ENCODE peak calls at places on chromosomes 16 and 17, in four cellular contexts. S, P, U and G are unnamed samples.

GRCh38 chr16:82096641-82097040 is 61.6 kb downstream of the HSD17B2 start:
- DNase-seq in S (no peak), P (no peak), U (no peak), G (no peak)

GRCh38 chr16:8850279-8850885 is 18.4 kb downstream of the CARHSP1 start:
- DNase-seq in S (no peak), P (no peak), U (no peak), G (peak; percentile 19)

GRCh38 chr17:47316316-47316715 is 7.4 kb upstream of the EFCAB13 start:
- DNase-seq in S (no peak), P (no peak), U (no peak), G (no peak)

GRCh38 chr16:10037771-10038170 is 144.5 kb downstream of the GRIN2A start:
- DNase-seq in S (no peak), P (no peak), U (no peak), G (no peak)

GRCh38 chr17:80047176-80047575 is 10.7 kb downstream of the CCDC40 start:
- DNase-seq in S (no peak), P (no peak), U (no peak), G (no peak)

GRCh38 chr16:85328665-85329058 is 216.4 kb upstream of the CIBAR2 start:
- DNase-seq in S (no peak), P (peak; percentile 66), U (no peak), G (no peak)

GRCh38 chr16:70592106-70592571 is 54.2 kb upstream of the IL34 start:
- DNase-seq in S (no peak), P (no peak), U (no peak), G (no peak)

GRCh38 chr16:3131755-3132377 is 3.0 kb upstream of the ZNF213 start:
- DNase-seq in S (no peak), P (peak; percentile 66), U (peak; percentile 7), G (peak; percentile 5)

GRCh38 chr16:12083625-12084024 is 107.1 kb downstream of the SNX29 start:
- DNase-seq in S (no peak), P (no peak), U (no peak), G (no peak)

GRCh38 chr16:16045879-16046278 is 96.5 kb downstream of the ABCC1 start:
- DNase-seq in S (no peak), P (no peak), U (no peak), G (no peak)

GRCh38 chr16:71254832-71255560 is 24.5 kb upstream of the HYDIN start:
- DNase-seq in S (no peak), P (no peak), U (no peak), G (no peak)

GRCh38 chr16:2468142-2468724 is 2.9 kb upstream of the NTN3 start:
- DNase-seq in S (no peak), P (no peak), U (no peak), G (no peak)

GRCh38 chr17:56914641-56915263 is 903 bp upstream of the TRIM25 start:
- DNase-seq in S (no peak), P (peak; percentile 7), U (no peak), G (no peak)

GRCh38 chr16:29784901-29785500 is 5.5 kb upstream of the KIF22 start:
- DNase-seq in S (peak; percentile 70), P (peak; percentile 76), U (peak; percentile 66), G (peak; percentile 72)

GRCh38 chr16:21159281-21159951 is 942 bp downstream of the LDAF1 start:
- DNase-seq in S (no peak), P (peak; percentile 34), U (peak; percentile 29), G (peak; percentile 25)

GRCh38 chr17:80792373-80792781 is 199.3 kb upstream of the CHMP6 start:
- DNase-seq in S (no peak), P (no peak), U (no peak), G (no peak)

GRCh38 chr16:75308011-75308410 is 56.6 kb upstream of the BCAR1 start:
- DNase-seq in S (no peak), P (no peak), U (no peak), G (no peak)

GRCh38 chr17:32609085-32609484 is 122.3 kb downstream of the CDK5R1 start:
- DNase-seq in S (no peak), P (no peak), U (peak; percentile 15), G (peak; percentile 25)

GRCh38 chr16:9333515-9333914 is 242.1 kb downstream of the HAPSTR1 start:
- DNase-seq in S (no peak), P (no peak), U (no peak), G (no peak)

GRCh38 chr16:17334096-17334495 is 136.7 kb downstream of the XYLT1 start:
- DNase-seq in S (no peak), P (no peak), U (no peak), G (no peak)

GRCh38 chr17:34519286-34519685 is 60.1 kb upstream of the TMEM132E start:
- DNase-seq in S (peak; percentile 25), P (peak; percentile 80), U (no peak), G (no peak)

GRCh38 chr17:64133546-64134215 is 3.7 kb upstream of the ERN1 start:
- DNase-seq in S (no peak), P (peak; percentile 39), U (no peak), G (no peak)

GRCh38 chr16:31474173-31474714 is 2.3 kb downstream of the TGFB1I1 start:
- DNase-seq in S (no peak), P (peak; percentile 44), U (no peak), G (no peak)

GRCh38 chr16:87740441-87740840 is 25.3 kb downstream of the KLHDC4 start:
- DNase-seq in S (no peak), P (no peak), U (no peak), G (no peak)

GRCh38 chr16:80968386-80969113 is 38.1 kb downstream of the CMC2 start:
- DNase-seq in S (no peak), P (no peak), U (no peak), G (no peak)

GRCh38 chr17:48068491-48068961 is 20.4 kb downstream of the NFE2L1 start:
- DNase-seq in S (no peak), P (peak; percentile 50), U (no peak), G (no peak)

GRCh38 chr16:24208710-24209109 is 47.4 kb upstream of the CACNG3 start:
- DNase-seq in S (no peak), P (no peak), U (no peak), G (no peak)

GRCh38 chr16:87210949-87211348 is 106.2 kb downstream of the C16orf95 start:
- DNase-seq in S (no peak), P (no peak), U (no peak), G (no peak)

GRCh38 chr16:81745704-81746558 is 33.2 kb upstream of the PLCG2 start:
- DNase-seq in S (no peak), P (peak; percentile 88), U (peak; percentile 70), G (peak; percentile 63)

GRCh38 chr16:26993511-26993910 is 73.2 kb upstream of the C16orf82 start:
- DNase-seq in S (no peak), P (no peak), U (no peak), G (no peak)

GRCh38 chr17:81509687-81510523 is 2.7 kb downstream of the ACTG1 start:
- DNase-seq in S (no peak), P (no peak), U (no peak), G (no peak)

GRCh38 chr16:23962001-23962400 is 126.2 kb downstream of the PRKCB start:
- DNase-seq in S (no peak), P (no peak), U (no peak), G (no peak)

GRCh38 chr16:55563797-55564196 is 2.7 kb upstream of the CAPNS2 start:
- DNase-seq in S (no peak), P (no peak), U (no peak), G (no peak)

GRCh38 chr17:16040710-16041251 is 41.2 kb downstream of the TTC19 start:
- DNase-seq in S (no peak), P (no peak), U (no peak), G (no peak)

GRCh38 chr16:72848759-72849664 is 198.9 kb downstream of the ZFHX3 start:
- DNase-seq in S (no peak), P (peak; percentile 12), U (no peak), G (no peak)

GRCh38 chr16:19165101-19165500 is 2.9 kb upstream of the SYT17 start:
- DNase-seq in S (no peak), P (no peak), U (no peak), G (no peak)

GRCh38 chr16:19166500-19166899 is 1.5 kb upstream of the SYT17 start:
- DNase-seq in S (no peak), P (no peak), U (no peak), G (no peak)

GRCh38 chr16:19164285-19164684 is 3.8 kb upstream of the SYT17 start:
- DNase-seq in S (no peak), P (no peak), U (no peak), G (no peak)

GRCh38 chr16:19163215-19163614 is 4.8 kb upstream of the SYT17 start:
- DNase-seq in S (no peak), P (no peak), U (no peak), G (no peak)

GRCh38 chr16:19162085-19162484 is 6.0 kb upstream of the SYT17 start:
- DNase-seq in S (no peak), P (no peak), U (no peak), G (no peak)
- TF ChIP-seq TAF1 in S (no peak), P (no peak), U (no peak), G (no peak)

GRCh38 chr17:17710728-17711541 is 29.7 kb downstream of the RAI1 start:
- DNase-seq in S (no peak), P (peak; percentile 31), U (no peak), G (no peak)
- TF ChIP-seq POLR2AphosphoS5 in S (no peak), P (no peak), U (no peak), G (no peak)

DNA sequence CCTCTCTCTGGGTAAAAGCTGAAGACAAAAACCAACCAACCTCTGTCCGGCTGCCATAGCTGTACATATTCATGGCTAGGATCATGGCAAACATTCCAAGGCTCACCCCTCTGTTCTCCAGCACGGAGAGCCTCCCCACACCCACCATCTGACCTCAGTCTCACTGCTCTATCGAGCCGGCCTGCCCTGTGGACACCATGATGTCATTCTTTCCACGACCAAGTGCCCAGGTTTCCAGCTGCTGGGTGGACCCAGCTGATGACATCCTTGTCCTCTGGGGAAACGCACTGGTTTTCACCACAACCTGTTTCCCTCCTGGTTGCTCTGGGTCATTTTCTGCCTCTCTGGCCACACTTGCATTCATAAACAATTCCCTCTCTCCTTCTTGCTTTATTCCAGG is 67.7 kb downstream of the NDEL1 start:
- DNase-seq in S (no peak), P (no peak), U (no peak), G (no peak)
- TF ChIP-seq TAF1 in S (no peak), P (no peak), U (no peak), G (no peak)

DNA sequence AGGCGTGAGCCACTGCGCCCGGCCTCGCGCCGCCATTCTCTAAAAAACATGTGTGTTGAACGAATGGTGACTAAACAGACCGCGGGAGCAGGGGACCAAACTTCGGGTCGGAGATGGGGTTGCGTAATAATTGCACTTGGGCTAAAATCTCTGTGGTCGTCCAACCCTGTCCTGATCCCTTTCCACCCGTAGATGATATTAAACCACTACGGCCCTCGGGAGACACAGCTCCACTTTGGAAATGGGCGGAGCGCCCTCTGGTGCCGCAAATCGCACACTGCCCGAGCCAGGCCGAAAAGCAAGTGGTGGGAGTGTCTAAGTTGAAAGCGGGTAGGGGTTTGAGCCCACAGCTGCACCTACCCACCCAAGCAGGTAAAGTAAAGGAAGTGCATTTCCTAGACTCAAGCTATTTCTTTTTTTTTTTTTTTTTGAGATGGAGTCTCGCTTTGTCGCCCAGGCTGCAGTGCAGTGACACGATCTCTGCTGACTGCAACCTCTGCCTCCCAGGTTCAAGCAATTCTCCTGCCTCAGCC is 17.0 kb downstream of the CAVIN1 start:
- DNase-seq in S (no peak), P (peak; percentile 71), U (peak; percentile 64), G (peak; percentile 70)
- TF ChIP-seq POLR2AphosphoS5 in S (no peak), P (no peak), U (no peak), G (no peak)